ENCODE peak calls at places on chromosomes 2 and 18, in nine cellular contexts. Q is GM23248; I is NCI-H1417; X is activated CD4-positive, alpha-beta memory T cell treated with anti-CD3 and anti-CD28 coated beads for 36 hours; W is left colon; B is fibroblast of mammary gland; Z is CD4-positive, alpha-beta T cell; M is amniotic stem cell; F is GM03348. G is an unnamed sample.

GRCh38 chr2:24365051-24365450 is 4.7 kb upstream of the ITSN2 start:
- DNase-seq in Z (no peak), F (no peak), I (peak), M (no peak), X (no peak), Q (peak), W (peak), B (peak), G (no peak)

GRCh38 chr2:8176837-8177236 is 505.0 kb upstream of the ID2 start:
- DNase-seq in W (no peak), Q (no peak), M (no peak), F (no peak), X (no peak), I (no peak), Z (no peak), B (no peak), G (no peak)

GRCh38 chr2:179486969-179487752 is 222.5 kb upstream of the SESTD1 start:
- DNase-seq in X (no peak), M (no peak), Z (no peak), W (no peak), Q (no peak), F (no peak), I (no peak), B (no peak), G (no peak)

GRCh38 chr18:48594725-48595124 is 55.9 kb downstream of the CTIF start:
- DNase-seq in Q (no peak), Z (no peak), I (no peak), M (no peak), X (no peak), W (no peak), F (no peak), B (no peak), G (no peak)

GRCh38 chr2:170643346-170643745 is 71.8 kb upstream of the SP5 start:
- DNase-seq in W (no peak), F (no peak), I (no peak), Q (no peak), X (no peak), B (no peak), M (no peak), Z (no peak), G (no peak)

GRCh38 chr2:206158563-206159345 is 490 bp downstream of the NDUFS1 start:
- DNase-seq in Z (no peak), F (peak), B (peak), X (no peak), Q (peak), I (no peak), W (no peak), M (no peak), G (no peak)

GRCh38 chr18:3792711-3793110 is 342.7 kb downstream of the TGIF1 start:
- DNase-seq in B (no peak), I (no peak), X (no peak), M (no peak), F (no peak), W (no peak), Z (no peak), Q (no peak), G (no peak)

GRCh38 chr2:176132397-176133086 is 3.0 kb downstream of the HOXD8 start:
- DNase-seq in B (peak), M (no peak), X (no peak), Q (peak), I (no peak), Z (no peak), F (peak), W (peak), G (no peak)

GRCh38 chr2:44191739-44192138 is 23.1 kb downstream of the PPM1B start:
- DNase-seq in W (no peak), M (no peak), F (no peak), I (no peak), Q (no peak), B (no peak), X (no peak), Z (no peak), G (no peak)